ENCODE peak calls at places on chromosome 1, in five cellular contexts. I is uterus, M is fibroblast of pulmonary artery, Q is thoracic aorta, R is tibial artery. S is an unnamed sample.

GRCh38 chr1:149995927-149996326 is 14.6 kb downstream of the OTUD7B start:
- DNase-seq in R (no peak), M (peak), Q (no peak), I (no peak), S (peak)

GRCh38 chr1:143660354-143660941 is 311.3 kb downstream of the FAM72C start:
- DNase-seq in M (no peak), Q (no peak), R (no peak), I (peak), S (no peak)

GRCh38 chr1:162756523-162756922 is 34.0 kb upstream of the HSD17B7 start:
- DNase-seq in Q (no peak), R (no peak), I (no peak), M (no peak), S (no peak)

GRCh38 chr1:93778457-93778856 is 96.8 kb upstream of the BCAR3 start:
- DNase-seq in R (no peak), M (no peak), Q (no peak), I (no peak), S (no peak)

GRCh38 chr1:220761688-220762427 is 13.7 kb downstream of the MTARC2 start:
- DNase-seq in R (no peak), M (no peak), Q (no peak), I (no peak), S (no peak)

GRCh38 chr1:25642710-25643109 is 26.1 kb downstream of the MAN1C1 start:
- DNase-seq in Q (no peak), R (no peak), M (peak), I (no peak), S (no peak)

GRCh38 chr1:34980715-34981114 is 4.4 kb downstream of the TMEM35B start:
- DNase-seq in Q (no peak), M (no peak), I (no peak), R (no peak), S (no peak)

GRCh38 chr1:156959414-156959813 is 39.0 kb downstream of the LRRC71 start:
- DNase-seq in R (no peak), I (peak), Q (no peak), M (no peak), S (peak)